ENCODE peak calls at places on chromosomes 11 and 22, in four cellular contexts. K, C, Y and B are unnamed samples.

GRCh38 chr11:35649984-35650383 is 12.6 kb upstream of the TRIM44 start:
- DNase-seq in K (no peak), C (no peak), Y (no peak), B (no peak)

GRCh38 chr22:31726692-31727091 is 23.2 kb downstream of the PRR14L start:
- DNase-seq in K (no peak), C (no peak), Y (no peak), B (no peak)

GRCh38 chr11:77196961-77197360 is 68.9 kb downstream of the MYO7A start:
- DNase-seq in K (no peak), C (peak), Y (no peak), B (no peak)

GRCh38 chr11:78811622-78812021 is 237.0 kb upstream of the NARS2 start:
- DNase-seq in K (no peak), C (no peak), Y (no peak), B (no peak)

GRCh38 chr22:49999063-49999900 is 13.3 kb downstream of the IL17REL start:
- DNase-seq in K (no peak), C (peak), Y (no peak), B (peak)

GRCh38 chr11:117071344-117071787 is 26.9 kb downstream of the SIK3 start:
- DNase-seq in K (peak), C (no peak), Y (no peak), B (no peak)

GRCh38 chr11:118911880-118912741 is 13.6 kb downstream of the BCL9L start:
- DNase-seq in K (peak), C (peak), Y (no peak), B (peak)

GRCh38 chr11:117473692-117474091 is 146.0 kb downstream of the CEP164 start:
- DNase-seq in K (no peak), C (no peak), Y (no peak), B (no peak)

GRCh38 chr11:24134879-24135588 is 361.8 kb upstream of the LUZP2 start:
- DNase-seq in K (no peak), C (no peak), Y (no peak), B (no peak)

GRCh38 chr22:40024201-40025061 is 29.7 kb downstream of the FAM83F start:
- DNase-seq in K (peak), C (peak), Y (no peak), B (peak)

GRCh38 chr11:20610825-20611224 is 11.4 kb downstream of the SLC6A5 start:
- DNase-seq in K (no peak), C (no peak), Y (no peak), B (no peak)

GRCh38 chr22:49208003-49208402 is 619.7 kb downstream of the BRD1 start:
- DNase-seq in K (no peak), C (peak), Y (no peak), B (no peak)

GRCh38 chr22:47050601-47051051 is 288.2 kb downstream of the TBC1D22A start:
- DNase-seq in K (no peak), C (no peak), Y (no peak), B (no peak)

GRCh38 chr11:1460396-1460795 is 26.2 kb downstream of the MOB2 start:
- DNase-seq in K (no peak), C (no peak), Y (no peak), B (no peak)

GRCh38 chr22:30302810-30303138 is 13.5 kb upstream of the CASTOR1 start:
- DNase-seq in K (no peak), C (no peak), Y (no peak), B (no peak)

GRCh38 chr11:75735181-75735845 is 17.7 kb downstream of the MOGAT2 start:
- DNase-seq in K (no peak), C (no peak), Y (no peak), B (no peak)

GRCh38 chr11:33633251-33634003 is 67.2 kb downstream of the C11orf91 start:
- DNase-seq in K (peak), C (no peak), Y (no peak), B (no peak)

GRCh38 chr11:35039076-35039475 is 99.9 kb upstream of the CD44 start:
- DNase-seq in K (no peak), C (no peak), Y (no peak), B (no peak)

GRCh38 chr11:122653911-122654310 is 1.6 kb upstream of the UBASH3B start:
- DNase-seq in K (no peak), C (no peak), Y (no peak), B (no peak)

GRCh38 chr11:86508604-86509471 is 134.2 kb downstream of the CCDC81 start:
- DNase-seq in K (peak), C (no peak), Y (no peak), B (no peak)

GRCh38 chr11:43947815-43948214 is 5.4 kb downstream of the C11orf96 start:
- DNase-seq in K (no peak), C (no peak), Y (no peak), B (no peak)

GRCh38 chr11:22657101-22657694 is 9.2 kb upstream of the GAS2 start:
- DNase-seq in K (no peak), C (no peak), Y (no peak), B (no peak)

GRCh38 chr11:120660024-120660565 is 148.5 kb downstream of the GRIK4 start:
- DNase-seq in K (peak), C (peak), Y (no peak), B (peak)

GRCh38 chr11:33323421-33323820 is 66.2 kb downstream of the HIPK3 start:
- DNase-seq in K (no peak), C (no peak), Y (no peak), B (no peak)

GRCh38 chr22:40237241-40237640 is 59.5 kb downstream of the TNRC6B start:
- DNase-seq in K (no peak), C (no peak), Y (peak), B (no peak)

GRCh38 chr22:36198936-36199616 is 2.5 kb downstream of the APOL4 start:
- DNase-seq in K (peak), C (no peak), Y (no peak), B (no peak)

GRCh38 chr22:30609260-30610185 is 2.5 kb downstream of the TCN2 start:
- DNase-seq in K (no peak), C (no peak), Y (peak), B (peak)

GRCh38 chr11:9880657-9881056 is 216.8 kb downstream of the SWAP70 start:
- DNase-seq in K (no peak), C (no peak), Y (no peak), B (no peak)

GRCh38 chr11:64865286-64866172 is 12.9 kb downstream of the EHD1 start:
- DNase-seq in K (no peak), C (no peak), Y (no peak), B (no peak)

GRCh38 chr11:126148317-126148716 is 63.1 kb downstream of the RPUSD4 start:
- DNase-seq in K (no peak), C (no peak), Y (no peak), B (no peak)

GRCh38 chr11:115678942-115679341 is 174.7 kb upstream of the CADM1 start:
- DNase-seq in K (peak), C (peak), Y (no peak), B (no peak)

GRCh38 chr11:38791346-38791961 is 2193.4 kb upstream of the RAG2 start:
- DNase-seq in K (peak), C (no peak), Y (no peak), B (peak)

GRCh38 chr11:45537617-45538016 is 127.8 kb downstream of the CHST1 start:
- DNase-seq in K (no peak), C (no peak), Y (no peak), B (no peak)

GRCh38 chr22:45290410-45290936 is 5.7 kb downstream of the UPK3A start:
- DNase-seq in K (no peak), C (peak), Y (no peak), B (no peak)

GRCh38 chr11:67558084-67558772 is 25.4 kb upstream of the GSTP1 start:
- DNase-seq in K (peak), C (no peak), Y (peak), B (no peak)

GRCh38 chr11:46391578-46392420 is at the start of gene CHRM4:
- DNase-seq in K (peak), C (peak), Y (no peak), B (peak)

GRCh38 chr11:128766687-128767086 is 72.8 kb downstream of the FLI1 start:
- DNase-seq in K (no peak), C (no peak), Y (no peak), B (no peak)

GRCh38 chr22:22516992-22517391 is 3.1 kb downstream of the ZNF280A start:
- DNase-seq in K (no peak), C (no peak), Y (no peak), B (peak)

DNA sequence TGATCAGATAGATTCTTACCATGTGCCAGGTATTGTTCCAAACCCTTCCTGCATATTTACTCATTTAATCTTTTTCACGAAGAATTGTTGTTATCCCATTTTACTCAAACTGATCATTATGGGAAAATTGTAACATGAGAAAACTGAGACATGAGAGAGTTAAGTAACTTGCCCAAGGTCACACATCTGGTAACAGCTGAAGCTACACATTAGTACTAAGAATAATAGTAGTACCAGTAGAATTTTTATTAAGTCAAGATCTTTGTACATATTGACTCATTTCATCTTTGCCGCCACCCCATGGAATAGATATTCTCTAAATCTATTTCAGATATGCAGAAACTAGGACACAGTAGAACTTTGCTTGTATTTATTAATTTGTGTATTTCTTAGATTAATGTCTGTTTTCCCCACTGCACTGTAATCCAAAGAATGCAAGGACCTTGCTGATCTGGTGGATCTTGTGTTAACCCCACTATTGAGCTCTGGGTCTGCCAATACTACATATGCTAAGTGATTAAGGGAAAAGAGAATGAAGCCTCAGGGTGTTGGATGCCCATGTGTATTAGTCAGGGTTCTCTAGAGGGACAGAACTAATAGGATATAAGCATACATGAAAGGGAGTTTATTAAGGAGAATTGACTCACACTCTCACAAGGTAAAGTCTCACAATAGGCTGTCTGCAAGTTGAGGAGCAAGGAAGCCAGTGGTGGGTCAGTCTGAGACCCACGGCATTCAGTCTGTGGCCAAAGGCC is 72.8 kb downstream of the PARVA start:
- DNase-seq in K (no peak), C (no peak), Y (no peak), B (no peak)
- TF ChIP-seq NR2C2 in K (no peak), C (no peak), Y (no peak), B (no peak)

DNA sequence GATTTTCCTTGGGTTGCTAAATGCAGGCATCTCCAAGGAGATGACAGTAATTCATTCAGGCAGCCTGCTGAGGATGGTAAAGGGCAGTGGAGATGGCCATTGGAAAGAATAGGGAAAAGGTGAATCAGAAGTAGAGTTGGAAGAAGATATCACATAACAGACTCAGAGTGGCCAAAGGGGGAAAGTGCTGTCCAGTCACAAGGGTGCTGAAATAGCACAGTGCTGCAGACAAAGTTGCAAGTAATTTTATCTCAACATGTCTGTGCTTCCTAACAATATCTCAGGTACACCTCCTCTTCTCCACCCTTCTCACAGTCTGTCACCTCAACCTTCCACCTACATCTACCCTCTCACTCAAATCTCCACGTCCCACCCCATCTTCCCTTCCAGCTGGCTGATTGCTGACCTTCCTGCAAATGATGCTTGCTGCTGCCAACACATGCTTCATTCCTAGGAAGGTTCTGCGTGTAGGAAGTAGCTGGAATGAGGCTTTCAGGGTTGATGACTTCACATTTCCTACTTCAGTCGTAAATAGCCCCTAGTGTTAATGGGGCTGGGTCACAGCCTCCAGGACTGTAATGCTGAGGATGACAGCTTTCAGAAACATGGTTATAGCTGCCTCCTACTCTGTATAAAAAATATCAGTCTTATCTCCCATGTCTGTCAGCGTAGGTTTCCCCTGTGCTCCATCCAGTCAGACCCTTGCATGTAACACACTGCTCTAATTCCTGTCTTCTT is 123.9 kb downstream of the CTNND1 start:
- DNase-seq in K (peak), C (peak), Y (no peak), B (peak)
- TF ChIP-seq NR2C2 in K (no peak), C (no peak), Y (no peak), B (no peak)

DNA sequence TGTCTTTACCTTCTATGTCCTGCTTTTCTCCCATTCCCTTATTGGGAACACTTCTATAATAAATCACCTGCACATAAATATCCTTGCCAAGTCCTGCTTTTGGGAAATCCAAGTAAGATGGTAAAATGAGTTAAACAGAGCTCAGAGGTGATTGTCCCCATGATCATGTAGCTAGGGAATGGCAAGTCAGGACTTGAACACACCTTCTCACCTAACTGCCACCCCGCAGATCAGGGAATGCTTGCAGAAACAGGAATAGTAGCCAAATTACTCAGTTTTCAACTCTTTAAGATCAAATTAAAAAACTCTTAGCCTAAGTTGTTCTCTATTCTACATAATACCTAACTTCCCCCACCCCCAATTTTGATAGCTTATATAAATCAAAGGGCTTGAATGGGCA is 16.0 kb downstream of the OOSP3 start:
- DNase-seq in K (no peak), C (no peak), Y (no peak), B (no peak)
- TF ChIP-seq NR2C2 in K (no peak), C (no peak), Y (no peak), B (no peak)

DNA sequence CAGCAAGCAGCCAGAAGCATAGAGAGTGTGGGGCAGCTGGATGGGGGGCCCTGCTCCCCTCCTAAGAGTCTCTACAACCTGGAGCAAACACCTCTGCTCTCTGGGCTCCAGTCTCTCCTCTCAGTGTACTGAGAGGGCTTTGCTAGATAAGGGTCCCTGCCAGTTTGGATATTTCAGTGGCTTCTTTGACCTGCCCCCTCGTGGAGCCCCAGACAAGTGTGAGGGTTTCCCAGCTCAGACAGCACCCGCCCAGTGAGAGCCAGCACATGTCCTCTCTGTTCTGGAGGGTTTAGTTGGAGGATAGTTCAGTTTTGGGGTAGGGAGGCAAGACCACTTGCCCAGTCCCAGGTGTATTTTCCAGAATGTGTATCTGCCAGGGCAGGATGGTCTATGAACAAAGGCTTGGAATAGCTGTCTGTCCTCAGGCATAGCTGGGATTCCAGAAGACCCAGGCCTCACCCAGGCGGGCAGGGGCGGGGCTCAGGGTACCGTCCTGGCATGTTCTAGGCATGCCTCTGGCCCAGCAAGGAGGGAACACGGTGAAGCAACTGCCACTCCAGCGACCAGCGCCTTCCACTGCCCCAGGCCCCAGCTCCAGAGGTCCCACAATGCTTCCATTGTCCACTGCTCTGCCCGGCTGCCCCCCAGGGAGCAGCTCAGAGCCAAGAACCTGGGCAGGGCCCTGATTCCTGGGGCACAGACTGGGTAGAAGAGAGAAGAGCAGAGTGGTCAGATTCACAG is 7.5 kb upstream of the MICALL1 start:
- DNase-seq in K (peak), C (peak), Y (no peak), B (no peak)
- TF ChIP-seq NR2C2 in K (no peak), C (no peak), Y (no peak), B (no peak)